ENCODE peak calls at places on chromosomes 4 and X, in four cellular contexts. S is stomach, E is GM12878, J is transverse colon. V is an unnamed sample.

GRCh38 chr4:168677063-168677462 is 180.2 kb downstream of the PALLD start:
- DNase-seq in S (no peak), J (no peak), E (no peak), V (no peak)

GRCh38 chr4:52091811-52092210 is 40.7 kb downstream of the SPATA18 start:
- DNase-seq in J (no peak), S (no peak), E (no peak), V (no peak)

GRCh38 chr4:70793626-70794025 is 46.1 kb downstream of the GRSF1 start:
- DNase-seq in S (no peak), J (no peak), E (no peak), V (no peak)

GRCh38 chr4:43837171-43837570 is 611.4 kb downstream of the KCTD8 start:
- DNase-seq in S (no peak), E (no peak), J (no peak), V (no peak)

GRCh38 chr4:121765368-121765705 is 373 bp upstream of the SMIM43 start:
- DNase-seq in E (no peak), S (no peak), J (no peak), V (no peak)

GRCh38 chr4:5381981-5382441 is 326.3 kb downstream of the EVC2 start:
- DNase-seq in E (no peak), J (no peak), S (no peak), V (no peak)

GRCh38 chrX:25206761-25207160 is 191.0 kb upstream of the ARX start:
- DNase-seq in S (no peak), J (no peak), E (no peak), V (no peak)

GRCh38 chrX:135985123-135985973 is at the start of gene SLC9A6:
- DNase-seq in J (peak; percentile 81), E (no peak), S (peak; percentile 74), V (peak; percentile 55)

GRCh38 chr4:127182687-127183086 is 450.1 kb upstream of the INTU start:
- DNase-seq in E (no peak), S (no peak), J (no peak), V (no peak)

GRCh38 chrX:101686574-101686973 is 26.9 kb upstream of the ARMCX2 start:
- DNase-seq in E (no peak), J (no peak), S (no peak), V (no peak)

GRCh38 chr4:110586137-110586850 is 36.6 kb downstream of the PITX2 start:
- DNase-seq in S (no peak), E (no peak), J (no peak), V (no peak)

GRCh38 chr4:965048-965765 is 8.2 kb downstream of the DGKQ start:
- DNase-seq in E (no peak), J (no peak), S (no peak), V (no peak)

GRCh38 chrX:71579990-71580380 is 1.7 kb downstream of the GCNA start:
- DNase-seq in J (no peak), E (no peak), S (no peak), V (no peak)

GRCh38 chrX:50648151-50648550 is 165.8 kb downstream of the SHROOM4 start:
- DNase-seq in E (no peak), J (no peak), S (no peak), V (no peak)

GRCh38 chrX:110477593-110478228 is 119.1 kb downstream of the RTL9 start:
- DNase-seq in J (no peak), S (no peak), E (no peak), V (no peak)

GRCh38 chr4:186765673-186766546 is 42.3 kb upstream of the FAT1 start:
- DNase-seq in J (peak; percentile 76), E (no peak), S (no peak), V (no peak)

GRCh38 chrX:9542765-9543119 is 77.9 kb downstream of the TBL1X start:
- DNase-seq in J (no peak), E (no peak), S (no peak), V (no peak)

GRCh38 chr4:7165874-7166201 is 26.5 kb upstream of the SORCS2 start:
- DNase-seq in E (no peak), S (no peak), J (no peak), V (no peak)

GRCh38 chr4:109873791-109874514 is 26.0 kb downstream of the LRIT3 start:
- DNase-seq in S (no peak), E (no peak), J (no peak), V (no peak)

DNA sequence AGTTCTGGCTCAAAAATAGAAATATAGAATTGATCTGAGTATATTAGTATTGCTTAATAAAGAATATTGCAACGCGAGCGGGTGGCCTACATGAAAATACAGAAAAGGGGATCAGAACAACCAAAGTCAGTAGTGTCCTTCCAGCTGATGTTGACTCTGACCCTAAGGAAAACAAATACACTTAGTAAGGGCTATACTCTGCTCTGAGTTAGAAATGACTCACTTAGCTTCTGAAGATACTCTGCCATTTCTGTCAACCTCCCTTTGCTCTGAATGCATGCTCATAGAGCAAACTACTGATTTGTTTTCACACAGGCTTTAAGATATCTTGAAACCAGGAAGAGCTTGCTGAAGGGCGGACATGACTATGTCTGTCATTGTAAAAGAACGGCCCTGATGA is 22.6 kb upstream of the NMU start:
- DNase-seq in J (no peak), E (no peak), S (no peak), V (no peak)
- TF ChIP-seq POLR2A in J (no peak), E (no peak), S (no peak), V (no peak)

GRCh38 chr4:28228575-28228974 is 1367.9 kb downstream of the STIM2 start:
- DNase-seq in J (no peak), E (no peak), S (no peak), V (no peak)

GRCh38 chr4:28225689-28226353 is 1365.2 kb downstream of the STIM2 start:
- DNase-seq in E (no peak), S (no peak), J (no peak), V (no peak)

GRCh38 chr4:28229092-28229491 is 1368.5 kb downstream of the STIM2 start:
- DNase-seq in S (no peak), E (no peak), J (no peak), V (no peak)

GRCh38 chr4:28225005-28225404 is 1364.4 kb downstream of the STIM2 start:
- DNase-seq in E (no peak), J (no peak), S (no peak), V (no peak)

DNA sequence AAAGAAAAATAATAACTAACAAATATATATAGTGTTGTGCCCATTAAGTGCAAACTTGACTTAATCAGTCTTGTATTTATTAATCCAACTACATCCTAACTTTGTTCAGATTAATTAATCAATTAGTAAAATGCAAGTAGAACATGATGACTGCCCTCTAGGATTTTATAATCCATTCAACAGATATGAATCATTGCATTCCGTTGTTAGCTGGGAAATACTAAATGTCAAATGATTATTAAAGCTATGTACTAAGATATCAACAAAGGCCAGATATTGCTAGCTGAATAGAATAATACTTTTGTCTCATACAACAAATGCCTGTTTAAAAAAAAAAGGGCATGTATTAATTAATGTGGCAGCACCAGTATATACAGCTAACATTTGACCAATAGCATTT is 1366.3 kb downstream of the STIM2 start:
- DNase-seq in J (no peak), S (no peak), E (no peak), V (no peak)
- TF ChIP-seq POLR2AphosphoS5 in J (no peak), S (no peak), E (no peak), V (no peak)

DNA sequence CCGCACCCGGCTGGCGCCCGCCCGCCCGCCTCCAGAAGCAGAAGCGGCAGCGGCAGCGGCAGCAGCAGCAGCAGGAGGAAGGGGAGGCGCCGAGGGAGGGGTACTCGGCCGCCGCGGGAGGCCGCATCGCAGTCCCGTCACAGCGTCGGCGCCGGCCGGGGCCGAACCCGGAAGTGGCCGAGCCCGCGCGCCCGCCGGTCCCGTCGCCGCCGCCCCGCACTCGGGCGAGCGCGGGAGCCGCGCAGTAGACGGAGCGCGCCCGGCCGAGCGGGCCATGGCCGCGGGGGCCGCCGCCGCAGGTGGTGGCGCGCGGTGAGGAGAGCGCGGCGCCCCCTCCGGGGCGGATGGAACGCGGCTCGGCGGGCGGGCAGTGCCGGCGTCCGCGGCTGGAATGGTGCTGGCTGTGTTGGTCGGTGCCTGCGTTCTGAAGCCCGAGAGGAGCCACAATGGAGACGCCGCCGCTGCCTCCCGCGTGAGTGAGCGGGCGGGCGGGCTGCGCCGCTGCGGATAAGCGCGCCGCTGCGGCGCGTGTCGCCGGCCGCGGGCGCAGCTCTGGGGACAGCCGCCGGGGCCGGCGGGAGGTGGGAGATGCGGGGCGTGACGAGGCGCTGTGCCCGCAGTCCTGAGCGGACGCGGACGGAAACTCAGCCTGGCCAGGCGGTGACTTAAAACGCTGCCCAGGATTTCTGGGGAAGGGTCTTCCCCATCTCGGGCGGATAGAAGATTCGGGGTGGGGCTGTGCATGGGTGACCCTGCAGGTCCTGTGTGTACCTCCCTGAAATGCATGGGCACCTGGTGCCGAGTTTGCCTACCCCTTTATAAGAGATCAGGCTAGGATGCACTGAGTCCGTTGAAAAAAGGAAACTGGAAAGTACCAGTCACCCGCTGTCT is at the start of gene KLHL2:
- DNase-seq in S (peak; percentile 86), E (no peak), J (peak; percentile 85), V (peak; percentile 83)
- TF ChIP-seq POLR2A in S (no peak), E (peak; percentile 57), J (no peak), V (no peak)

GRCh38 chr4:183444953-183445543 is 612 bp downstream of the CDKN2AIP start:
- DNase-seq in S (peak; percentile 46), J (peak; percentile 52), E (no peak), V (peak; percentile 41)

GRCh38 chr4:183450108-183450507 is 5.7 kb downstream of the CDKN2AIP start:
- DNase-seq in E (no peak), S (no peak), J (no peak), V (no peak)

GRCh38 chr4:183447646-183448045 is 3.2 kb downstream of the CDKN2AIP start:
- DNase-seq in E (no peak), J (no peak), S (no peak), V (no peak)

GRCh38 chr4:183448436-183448835 is 4.0 kb downstream of the CDKN2AIP start:
- DNase-seq in J (no peak), S (no peak), E (no peak), V (no peak)

GRCh38 chr4:183449193-183449888 is 4.9 kb downstream of the CDKN2AIP start:
- DNase-seq in E (no peak), J (no peak), S (no peak), V (no peak)
- TF ChIP-seq POLR2AphosphoS5 in E (no peak), J (no peak), S (no peak), V (no peak)